ENCODE peak calls at places on chromosomes 3 and 15, in six cellular contexts. C, N, O, K, F and V are unnamed samples. For H3K4me1, the result is how much of the 10 kb centered on the place peaks cover.

GRCh38 chr3:127373701-127374625 is 86.1 kb upstream of the PRR20G start:
- DNase-seq in N (peak), O (no peak), K (peak), F (peak), C (no peak), V (no peak)

GRCh38 chr3:112623717-112624116 is 17.2 kb downstream of the CCDC80 start:
- DNase-seq in O (no peak), N (no peak), F (no peak), C (no peak), K (no peak), V (no peak)

GRCh38 chr15:92843819-92844218 is 56.3 kb upstream of the CHD2 start:
- DNase-seq in N (no peak), C (no peak), O (no peak), K (no peak), F (no peak), V (no peak)

GRCh38 chr3:36362216-36362615 is 18.1 kb upstream of the STAC start:
- DNase-seq in F (no peak), K (no peak), C (no peak), O (no peak), N (no peak), V (no peak)

GRCh38 chr3:148023994-148024393 is 614.8 kb downstream of the ZIC1 start:
- DNase-seq in F (no peak), O (no peak), N (no peak), K (no peak), C (peak), V (no peak)

GRCh38 chr3:64224826-64225606 is at the start of gene PRICKLE2:
- DNase-seq in F (peak), C (peak), N (no peak), K (peak), O (peak), V (no peak)

GRCh38 chr15:23686466-23687142 is 501 bp downstream of the NDN start:
- DNase-seq in F (no peak), N (no peak), K (no peak), O (no peak), C (no peak), V (no peak)

GRCh38 chr3:8619548-8619947 is 25.1 kb downstream of the SSUH2 start:
- DNase-seq in N (no peak), K (no peak), O (no peak), F (no peak), C (no peak), V (no peak)

GRCh38 chr3:187966636-187967035 is 187.3 kb upstream of the LPP start:
- DNase-seq in C (no peak), F (no peak), N (no peak), O (no peak), K (no peak), V (no peak)

GRCh38 chr15:89776274-89777072 is at the start of gene MESP2:
- DNase-seq in N (peak), O (peak), F (peak), K (peak), C (peak), V (no peak)

GRCh38 chr3:133400006-133400515 is at the start of gene BFSP2:
- DNase-seq in O (no peak), N (no peak), C (no peak), K (no peak), F (peak), V (no peak)

GRCh38 chr3:102114264-102114979 is 265.1 kb downstream of the NFKBIZ start:
- DNase-seq in F (no peak), N (no peak), O (no peak), C (no peak), K (no peak), V (no peak)

GRCh38 chr3:57017481-57017880 is 43.0 kb upstream of the SPATA12 start:
- DNase-seq in C (no peak), N (peak), O (no peak), F (no peak), K (no peak), V (no peak)

GRCh38 chr3:117473981-117474563 is 764.5 kb downstream of the TUSC7 start:
- DNase-seq in C (no peak), F (no peak), K (no peak), O (no peak), N (no peak), V (no peak)

GRCh38 chr3:122272889-122273288 is 52.2 kb upstream of the CSTA start:
- DNase-seq in O (no peak), K (no peak), C (no peak), N (no peak), F (no peak), V (no peak)

GRCh38 chr15:55186331-55186730 is 10.4 kb downstream of the RSL24D1 start:
- DNase-seq in F (no peak), N (no peak), C (no peak), K (no peak), O (no peak), V (no peak)

GRCh38 chr15:47963265-47963664 is 157.5 kb upstream of the SLC24A5 start:
- DNase-seq in O (no peak), C (no peak), F (no peak), K (no peak), N (no peak), V (no peak)

DNA sequence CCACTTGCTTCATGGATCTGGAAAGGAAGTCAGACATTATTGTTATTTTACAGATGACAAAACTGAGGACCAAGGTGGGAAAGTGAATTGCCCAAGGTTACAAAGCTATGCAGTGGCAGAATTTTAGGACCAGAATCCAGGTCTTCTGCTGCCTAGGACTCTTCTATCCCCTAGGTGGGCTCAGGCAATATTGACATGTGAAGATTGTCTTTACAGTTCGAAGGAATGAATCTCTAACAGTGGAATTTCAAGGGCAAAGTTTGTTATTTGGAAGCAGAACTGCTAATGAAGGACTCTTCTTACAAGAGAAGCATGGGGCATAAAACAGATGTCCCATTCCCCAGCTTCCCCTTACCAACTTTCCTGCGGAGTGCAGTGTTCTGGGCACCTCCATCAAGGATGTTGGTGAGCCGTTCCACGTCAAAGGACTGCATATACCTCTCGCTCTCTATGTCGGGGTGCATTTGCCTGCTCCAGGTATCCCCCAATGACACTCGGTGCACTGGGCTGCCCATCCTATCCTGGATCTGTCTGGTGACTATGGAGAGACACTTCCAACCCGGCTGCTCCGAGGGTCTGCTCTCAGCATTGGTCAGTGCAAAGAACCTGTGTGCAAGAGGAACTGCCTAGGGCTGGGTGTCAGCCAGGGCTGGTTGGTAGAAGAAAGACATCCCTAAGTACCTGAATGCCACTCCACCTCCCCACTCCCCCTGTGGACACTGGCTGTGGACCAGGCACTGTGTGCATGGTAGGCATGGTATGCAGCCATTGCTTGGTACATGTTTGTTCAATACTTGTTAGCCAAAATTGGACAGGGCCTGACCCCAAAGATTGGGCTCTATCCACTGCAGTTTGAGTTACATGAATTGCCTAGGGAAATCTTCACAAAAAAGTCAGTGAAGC is 2.1 kb downstream of the ACOX2 start:
- DNase-seq in K (no peak), F (no peak), O (no peak), C (no peak), N (no peak), V (no peak)
- H3K27ac ChIP-seq in K (peak), F (no peak), O (no peak), C (no peak), N (no peak), V (no peak)

DNA sequence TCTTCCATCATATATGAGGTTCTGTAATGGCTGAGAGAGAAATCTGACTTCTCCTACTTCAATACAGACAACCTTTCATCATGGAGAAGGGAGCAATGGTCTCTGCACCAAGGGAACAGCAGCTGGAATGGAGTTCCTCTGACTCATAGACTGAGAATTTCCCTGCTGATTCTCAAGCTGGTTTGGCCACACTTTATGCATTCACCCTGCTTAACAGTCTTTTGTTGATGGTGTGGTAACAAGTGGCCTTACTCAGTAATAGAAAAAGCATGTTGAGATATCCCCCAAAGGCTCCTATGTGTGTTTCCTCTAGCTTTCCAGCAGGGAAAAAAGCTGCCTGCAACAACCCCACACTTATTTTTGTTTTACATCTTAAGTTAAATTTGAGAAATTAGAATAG is 138.1 kb downstream of the GREM1 start:
- DNase-seq in C (peak), N (peak), K (no peak), F (no peak), O (no peak), V (no peak)
- TF ChIP-seq CTCF in C (no peak), N (no peak), K (no peak), F (no peak), O (no peak), V (no peak)

GRCh38 chr3:194139085-194139976 is 3.4 kb downstream of the HES1 start:
- DNase-seq in F (no peak), C (peak), O (no peak), N (no peak), K (no peak), V (no peak)

GRCh38 chr3:194138732-194139084 is 2.8 kb downstream of the HES1 start:
- DNase-seq in O (no peak), K (no peak), C (no peak), F (no peak), N (no peak), V (no peak)

GRCh38 chr3:194141415-194142155 is 5.6 kb downstream of the HES1 start:
- DNase-seq in C (peak), O (peak), N (peak), F (peak), K (peak), V (peak)

GRCh38 chr3:194140520-194141414 is 4.8 kb downstream of the HES1 start:
- DNase-seq in K (peak), N (no peak), C (peak), F (peak), O (peak), V (no peak)

DNA sequence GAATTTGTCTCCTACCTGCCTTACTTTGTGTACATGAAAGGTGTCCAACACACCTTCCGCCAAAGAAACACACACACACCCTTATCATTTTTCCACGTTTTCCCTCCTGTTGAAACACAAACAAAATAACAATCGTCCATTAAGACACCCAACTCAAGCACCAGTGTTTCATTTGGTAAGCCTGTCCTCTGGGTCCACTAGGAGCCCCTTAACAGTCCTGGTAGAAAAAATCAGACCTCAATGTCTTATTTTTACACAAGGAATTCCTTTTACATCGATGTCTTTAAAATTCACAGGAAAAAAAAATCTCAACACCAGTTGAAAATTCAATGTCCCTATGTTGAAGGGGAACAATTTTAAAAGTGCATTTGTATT is 4.0 kb downstream of the HES1 start:
- DNase-seq in K (no peak), F (no peak), N (no peak), C (no peak), O (no peak), V (no peak)
- H3K4me1 ChIP-seq in K (under half), F (half or more), N (half or more), C (half or more), O (under half), V (under half)

GRCh38 chr3:149815318-149815717 is 2.3 kb downstream of the RNF13 start:
- DNase-seq in K (no peak), O (no peak), N (no peak), C (no peak), F (no peak), V (no peak)
- H3K27ac ChIP-seq in K (peak), O (peak), N (no peak), C (no peak), F (peak), V (no peak)